ENCODE peak calls at places on chromosomes 2 and 18, in six cellular contexts. D, Y, I, L, P and R are unnamed samples.

GRCh38 chr18:811192-812122 is 585 bp downstream of the YES1 start:
- DNase-seq in D (peak; percentile 58), Y (no peak), L (peak; percentile 33), I (peak; percentile 73), P (peak; percentile 41), R (no peak)

GRCh38 chr2:46184794-46185583 is 112.2 kb upstream of the EPAS1 start:
- DNase-seq in P (no peak), Y (no peak), D (no peak), L (no peak), I (no peak), R (peak; percentile 34)

GRCh38 chr2:56077352-56077915 is 106.4 kb upstream of the CCDC85A start:
- DNase-seq in Y (no peak), P (no peak), I (no peak), D (peak; percentile 43), L (peak; percentile 19), R (no peak)

GRCh38 chr18:45449761-45450227 is 165.5 kb upstream of the SLC14A2 start:
- DNase-seq in P (peak; percentile 58), Y (no peak), L (no peak), D (peak; percentile 8), I (peak; percentile 77), R (no peak)

GRCh38 chr2:113370030-113370429 is 67.5 kb upstream of the ZNG1B start:
- DNase-seq in Y (no peak), P (no peak), I (no peak), D (no peak), L (no peak), R (no peak)

GRCh38 chr2:110126926-110127325 is 11.3 kb upstream of the MALL start:
- DNase-seq in P (no peak), L (no peak), I (no peak), Y (no peak), D (no peak), R (no peak)

GRCh38 chr18:32468147-32468845 is 2.4 kb downstream of the GAREM1 start:
- DNase-seq in Y (no peak), D (no peak), P (no peak), L (no peak), I (no peak), R (no peak)

GRCh38 chr2:152520759-152521158 is 185.8 kb downstream of the FMNL2 start:
- DNase-seq in I (no peak), L (no peak), D (no peak), Y (no peak), P (no peak), R (no peak)

GRCh38 chr18:47944972-47945843 is 14.7 kb upstream of the SMAD2 start:
- DNase-seq in D (no peak), I (no peak), Y (no peak), L (no peak), P (no peak), R (no peak)

GRCh38 chr2:152518656-152519580 is 183.9 kb downstream of the FMNL2 start:
- DNase-seq in P (no peak), L (no peak), Y (no peak), I (no peak), D (peak; percentile 33), R (no peak)

GRCh38 chr18:79245517-79246001 is 150.2 kb upstream of the NFATC1 start:
- DNase-seq in P (no peak), L (no peak), Y (peak; percentile 8), I (no peak), D (no peak), R (no peak)

GRCh38 chr2:67526283-67526682 is 129.2 kb downstream of the ETAA1 start:
- DNase-seq in L (no peak), I (no peak), D (no peak), Y (no peak), P (no peak), R (no peak)

GRCh38 chr2:239770240-239770639 is 254.9 kb downstream of the NDUFA10 start:
- DNase-seq in Y (no peak), L (no peak), D (no peak), P (no peak), I (peak; percentile 32), R (no peak)

GRCh38 chr2:62197017-62197586 is 1.2 kb downstream of the B3GNT2 start:
- DNase-seq in Y (no peak), D (peak; percentile 17), I (no peak), L (peak; percentile 38), P (no peak), R (no peak)

GRCh38 chr2:39356922-39357639 is 80.0 kb downstream of the MAP4K3 start:
- DNase-seq in I (no peak), Y (no peak), D (no peak), L (no peak), P (no peak), R (no peak)

GRCh38 chr18:54717673-54718435 is 110.4 kb upstream of the RAB27B start:
- DNase-seq in Y (no peak), P (no peak), I (no peak), D (peak; percentile 6), L (peak; percentile 74), R (no peak)

GRCh38 chr18:74499633-74500032 is 3.5 kb downstream of the CNDP2 start:
- DNase-seq in P (peak; percentile 82), Y (peak; percentile 27), D (peak; percentile 88), L (peak; percentile 71), I (peak; percentile 73), R (peak; percentile 63)

GRCh38 chr2:201458381-201458780 is 6.8 kb downstream of the STRADB start:
- DNase-seq in D (no peak), P (no peak), Y (no peak), I (no peak), L (no peak), R (no peak)

GRCh38 chr2:172248381-172249173 is 145.9 kb upstream of the DLX2 start:
- DNase-seq in Y (no peak), P (no peak), I (no peak), L (no peak), D (no peak), R (no peak)

GRCh38 chr18:13218376-13219011 is at the start of gene LDLRAD4:
- DNase-seq in D (peak; percentile 57), L (peak; percentile 78), P (no peak), Y (no peak), I (peak; percentile 77), R (peak; percentile 71)

GRCh38 chr2:127124426-127124825 is 17.5 kb upstream of the BIN1 start:
- DNase-seq in D (no peak), L (no peak), Y (no peak), P (no peak), I (no peak), R (no peak)

GRCh38 chr2:144304127-144304665 is 215.7 kb downstream of the ZEB2 start:
- DNase-seq in I (no peak), L (no peak), D (no peak), Y (no peak), P (no peak), R (no peak)

GRCh38 chr18:37403100-37403781 is 162.4 kb downstream of the CELF4 start:
- DNase-seq in D (peak; percentile 84), L (no peak), Y (no peak), I (no peak), P (no peak), R (peak; percentile 66)

GRCh38 chr2:71787476-71788185 is 334.3 kb downstream of the DYSF start:
- DNase-seq in P (no peak), Y (no peak), D (no peak), L (no peak), I (peak; percentile 39), R (no peak)

GRCh38 chr18:34864836-34865497 is 154.9 kb downstream of the DTNA start:
- DNase-seq in Y (no peak), I (no peak), L (no peak), D (no peak), P (no peak), R (no peak)

GRCh38 chr2:120605231-120605935 is 130.3 kb upstream of the GLI2 start:
- DNase-seq in P (peak; percentile 49), L (no peak), I (no peak), Y (no peak), D (peak; percentile 64), R (no peak)

GRCh38 chr18:54590945-54591344 is at the start of gene DYNAP:
- DNase-seq in P (no peak), I (no peak), L (no peak), Y (no peak), D (no peak), R (no peak)

GRCh38 chr18:2917255-2918047 is 70.6 kb downstream of the EMILIN2 start:
- DNase-seq in L (no peak), Y (no peak), D (peak; percentile 87), I (no peak), P (no peak), R (peak; percentile 57)

GRCh38 chr2:122634261-122634660 is 878.8 kb downstream of the TSN start:
- DNase-seq in L (no peak), P (no peak), D (no peak), Y (no peak), I (no peak), R (no peak)

GRCh38 chr2:179344280-179344961 is 79.8 kb upstream of the SESTD1 start:
- DNase-seq in P (no peak), Y (no peak), I (no peak), D (no peak), L (no peak), R (no peak)

GRCh38 chr2:174023591-174024523 is 58.7 kb upstream of the SP3 start:
- DNase-seq in Y (peak; percentile 3), L (no peak), P (peak; percentile 54), D (peak; percentile 83), I (peak; percentile 85), R (peak; percentile 93)

GRCh38 chr2:88843061-88843460 is 151.6 kb downstream of the RPIA start:
- DNase-seq in Y (no peak), I (no peak), P (no peak), L (no peak), D (no peak), R (no peak)
- H3K4me1 ChIP-seq in Y (no peaks in the 10 kb centered on the region), I (no peaks in the 10 kb centered on the region), P (no peaks in the 10 kb centered on the region), L (no peaks in the 10 kb centered on the region), D (peaks cover 32% of the 10 kb centered on the region), R (no peaks in the 10 kb centered on the region)

GRCh38 chr2:241793385-241793784 is 15.6 kb upstream of the NEU4 start:
- DNase-seq in P (no peak), L (no peak), D (no peak), Y (no peak), I (no peak), R (no peak)
- H3K4me3 ChIP-seq in P (no peak overlapping the region), L (no peak overlapping the region), D (no peak overlapping the region), Y (no peak overlapping the region), I (no peak overlapping the region), R (no peak overlapping the region)

GRCh38 chr2:216308532-216308931 is 63.8 kb downstream of the MARCHF4 start:
- DNase-seq in L (no peak), Y (no peak), D (no peak), P (no peak), I (no peak), R (no peak)

GRCh38 chr2:216307496-216307895 is 64.8 kb downstream of the MARCHF4 start:
- DNase-seq in I (no peak), P (no peak), D (no peak), L (no peak), Y (no peak), R (no peak)

GRCh38 chr2:216302981-216303676 is 69.2 kb downstream of the MARCHF4 start:
- DNase-seq in P (no peak), L (no peak), I (no peak), Y (no peak), D (no peak), R (no peak)

GRCh38 chr2:216312441-216312840 is 59.8 kb downstream of the MARCHF4 start:
- DNase-seq in I (no peak), L (no peak), D (no peak), Y (no peak), P (no peak), R (no peak)

GRCh38 chr2:216306868-216307267 is 65.4 kb downstream of the MARCHF4 start:
- DNase-seq in D (peak; percentile 11), P (no peak), I (no peak), Y (no peak), L (no peak), R (no peak)
- H3K4me1 ChIP-seq in D (no peaks in the 10 kb centered on the region), P (no peaks in the 10 kb centered on the region), I (no peaks in the 10 kb centered on the region), Y (no peaks in the 10 kb centered on the region), L (no peaks in the 10 kb centered on the region), R (no peaks in the 10 kb centered on the region)

GRCh38 chr2:182866095-182866460 is 359 bp downstream of the FRZB start:
- DNase-seq in I (peak; percentile 68), P (no peak), L (no peak), Y (no peak), D (peak; percentile 13), R (no peak)
- H3K4me3 ChIP-seq in I (peak overlapping the region; percentile 49), P (no peak overlapping the region), L (no peak overlapping the region), Y (peak overlapping the region; percentile 3), D (peak overlapping the region; percentile 27), R (peak overlapping the region; percentile 53)